ENCODE peak calls at places on chromosomes 16 and 17, in five cellular contexts. O is HepG2, C is GM12878, T is K562, Y is SK-N-SH. Z is an unnamed sample.
A peak's percentile ranks its signal among the peaks of the same experiment; 100 is the strongest.

GRCh38 chr17:8896087-8896486 is 28.6 kb upstream of the PIK3R6 start:
- DNase-seq in Y (no peak), T (no peak), O (no peak), C (no peak), Z (no peak)

GRCh38 chr17:8128125-8128784 is 4.3 kb upstream of the HES7 start:
- DNase-seq in C (no peak), Y (no peak), O (no peak), T (no peak), Z (no peak)

GRCh38 chr16:80725566-80726162 is 78.7 kb downstream of the CDYL2 start:
- DNase-seq in T (no peak), O (no peak), C (no peak), Y (no peak), Z (no peak)

GRCh38 chr16:88428616-88429386 is 24.3 kb upstream of the ZFPM1 start:
- DNase-seq in O (no peak), C (no peak), T (no peak), Y (no peak), Z (no peak)

GRCh38 chr16:7313170-7313569 is 19.5 kb upstream of the RBFOX1 start:
- DNase-seq in C (no peak), Y (peak; percentile 43), T (peak; percentile 25), O (peak; percentile 18), Z (no peak)

GRCh38 chr16:30335598-30336474 is 19.3 kb downstream of the CD2BP2 start:
- DNase-seq in Y (no peak), T (peak; percentile 24), O (peak; percentile 96), C (peak; percentile 23), Z (no peak)

GRCh38 chr16:27199235-27199586 is 4.1 kb upstream of the KDM8 start:
- DNase-seq in Y (no peak), C (peak; percentile 12), T (no peak), O (no peak), Z (no peak)

GRCh38 chr16:48139517-48139916 is 16.3 kb downstream of the ABCC12 start:
- DNase-seq in T (no peak), O (no peak), C (no peak), Y (no peak), Z (no peak)

GRCh38 chr17:21379080-21379711 is 3.0 kb downstream of the KCNJ12 start:
- DNase-seq in O (no peak), C (no peak), T (no peak), Y (no peak), Z (no peak)

GRCh38 chr16:35637683-35638082 is 2178.3 kb downstream of the TP53TG3F start:
- DNase-seq in O (no peak), T (no peak), C (no peak), Y (no peak), Z (no peak)

GRCh38 chr17:29384901-29385300 is 5.3 kb upstream of the TAOK1 start:
- DNase-seq in Y (no peak), C (no peak), O (no peak), T (no peak), Z (no peak)

GRCh38 chr17:51165680-51166197 is 472 bp upstream of the NME2 start:
- DNase-seq in O (no peak), Y (peak; percentile 67), C (no peak), T (peak; percentile 54), Z (no peak)

GRCh38 chr16:64983983-64984382 is 137.9 kb downstream of the CDH11 start:
- DNase-seq in C (no peak), O (peak; percentile 5), T (peak; percentile 5), Y (peak; percentile 32), Z (no peak)

GRCh38 chr17:2222901-2223616 is 80.5 kb downstream of the SMG6 start:
- DNase-seq in O (no peak), T (no peak), Y (no peak), C (peak; percentile 81), Z (no peak)

GRCh38 chr17:81391964-81392908 is 3.0 kb upstream of the BAHCC1 start:
- DNase-seq in C (no peak), T (no peak), O (no peak), Y (peak; percentile 78), Z (no peak)

GRCh38 chr17:67151717-67152116 is 93.3 kb downstream of the HELZ start:
- DNase-seq in T (no peak), Y (no peak), O (no peak), C (no peak), Z (peak; percentile 16)

GRCh38 chr16:65414284-65414984 is 292.6 kb upstream of the CDH11 start:
- DNase-seq in O (no peak), C (no peak), Y (peak; percentile 20), T (no peak), Z (no peak)

GRCh38 chr16:88934066-88934667 is 42.8 kb downstream of the CBFA2T3 start:
- DNase-seq in C (no peak), T (no peak), Y (no peak), O (no peak), Z (no peak)

GRCh38 chr16:50731130-50731988 is 10.5 kb upstream of the CYLD start:
- DNase-seq in T (no peak), Y (no peak), C (no peak), O (no peak), Z (no peak)

GRCh38 chr17:38912221-38912813 is 13.1 kb upstream of the LASP1NB start:
- DNase-seq in C (no peak), T (no peak), O (no peak), Y (peak; percentile 76), Z (no peak)

GRCh38 chr16:31507617-31507928 is 618 bp downstream of the RUSF1 start:
- DNase-seq in Y (no peak), T (no peak), C (no peak), O (no peak), Z (no peak)

GRCh38 chr17:5419959-5420653 is at the start of gene RPAIN:
- DNase-seq in C (no peak), T (peak; percentile 89), Y (peak; percentile 88), O (peak; percentile 85), Z (peak; percentile 81)

GRCh38 chr16:12113581-12114375 is 137.2 kb downstream of the SNX29 start:
- DNase-seq in C (no peak), Y (peak; percentile 86), O (no peak), T (no peak), Z (no peak)

GRCh38 chr17:42116705-42117396 is 4.3 kb downstream of the KAT2A start:
- DNase-seq in O (peak; percentile 85), C (no peak), T (peak; percentile 86), Y (peak; percentile 87), Z (peak; percentile 44)

GRCh38 chr17:78180083-78180482 is 6.8 kb downstream of the TK1 start:
- DNase-seq in O (no peak), T (no peak), Y (no peak), C (no peak), Z (no peak)

GRCh38 chr16:34054137-34054536 is 594.7 kb downstream of the TP53TG3F start:
- DNase-seq in O (no peak), T (no peak), C (no peak), Y (no peak), Z (no peak)

GRCh38 chr17:81923302-81924260 is 4.0 kb downstream of the MAFG start:
- DNase-seq in Y (no peak), O (no peak), T (peak; percentile 97), C (no peak), Z (peak; percentile 21)

GRCh38 chr17:13253746-13254410 is 236.1 kb upstream of the ELAC2 start:
- DNase-seq in O (no peak), T (no peak), Y (no peak), C (no peak), Z (no peak)

GRCh38 chr16:83136924-83137323 is 510.2 kb downstream of the CDH13 start:
- DNase-seq in T (no peak), C (no peak), Y (no peak), O (no peak), Z (no peak)

DNA sequence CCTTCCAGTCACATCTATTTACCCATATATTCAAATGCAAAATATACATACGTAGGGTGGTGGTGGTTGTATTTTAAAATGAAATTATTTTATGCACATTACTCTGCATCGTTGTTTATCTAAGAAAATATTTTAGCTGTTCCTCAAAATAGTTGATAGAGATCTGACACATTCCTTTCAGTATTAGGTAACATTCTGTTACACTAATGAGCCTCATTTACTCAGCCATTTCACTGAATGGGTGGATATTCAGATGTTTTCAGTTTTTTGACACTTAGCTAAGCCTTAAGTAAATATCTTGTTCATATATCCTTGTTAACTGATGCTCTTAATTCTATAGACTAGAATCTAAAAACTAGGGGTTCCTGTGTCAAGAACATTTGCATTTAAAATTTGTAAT is 95.6 kb downstream of the NF1 start:
- DNase-seq in C (no peak), T (no peak), O (no peak), Y (no peak), Z (no peak)
- TF ChIP-seq REST in C (no peak), T (no peak), O (no peak), Y (no peak), Z (no peak)

DNA sequence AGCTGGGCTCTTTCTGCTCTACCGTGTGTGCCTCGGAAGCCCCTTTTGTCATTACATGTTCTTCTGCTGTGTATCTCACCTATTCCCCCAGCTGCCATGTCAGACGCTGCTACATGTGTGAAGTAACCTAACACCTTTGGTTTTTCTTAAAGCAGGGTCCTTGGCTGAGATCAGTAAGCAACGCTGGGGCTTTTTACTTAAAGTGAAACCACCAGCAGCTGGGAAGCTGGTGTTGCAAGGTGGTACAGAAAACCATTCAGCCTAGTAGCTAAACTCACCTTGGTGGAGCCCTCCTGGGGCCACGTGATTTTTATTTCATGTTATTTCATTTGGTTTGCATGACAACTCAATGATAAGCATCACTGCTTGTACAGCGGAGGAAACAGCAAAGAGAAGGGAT is 62.6 kb downstream of the PLCG2 start:
- DNase-seq in Y (no peak), C (peak; percentile 63), O (no peak), T (no peak), Z (no peak)
- TF ChIP-seq JUND in Y (no peak), C (no peak), O (no peak), T (no peak), Z (no peak)

DNA sequence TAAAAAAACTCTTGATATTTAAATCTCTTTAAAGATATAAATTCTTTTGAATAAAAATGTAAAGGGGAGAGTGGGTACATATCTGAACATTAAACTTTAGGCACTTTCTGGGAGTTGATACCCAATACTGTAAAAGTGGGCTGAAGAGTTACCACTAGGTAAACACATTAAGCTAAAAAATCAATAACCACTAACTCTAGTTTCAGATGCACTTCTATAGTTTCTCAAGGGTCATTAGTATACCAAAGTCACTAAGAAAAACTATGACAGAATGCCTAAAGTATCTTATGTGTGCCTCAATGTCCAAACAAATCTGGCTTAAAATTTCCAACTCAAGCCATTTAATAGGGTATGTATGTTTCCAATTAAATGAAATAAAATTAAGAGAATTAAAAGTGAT is 13.1 kb upstream of the CFDP1 start:
- DNase-seq in Y (no peak), O (peak; percentile 26), T (no peak), C (no peak), Z (no peak)
- TF ChIP-seq REST in Y (no peak), O (no peak), T (no peak), C (no peak), Z (no peak)

DNA sequence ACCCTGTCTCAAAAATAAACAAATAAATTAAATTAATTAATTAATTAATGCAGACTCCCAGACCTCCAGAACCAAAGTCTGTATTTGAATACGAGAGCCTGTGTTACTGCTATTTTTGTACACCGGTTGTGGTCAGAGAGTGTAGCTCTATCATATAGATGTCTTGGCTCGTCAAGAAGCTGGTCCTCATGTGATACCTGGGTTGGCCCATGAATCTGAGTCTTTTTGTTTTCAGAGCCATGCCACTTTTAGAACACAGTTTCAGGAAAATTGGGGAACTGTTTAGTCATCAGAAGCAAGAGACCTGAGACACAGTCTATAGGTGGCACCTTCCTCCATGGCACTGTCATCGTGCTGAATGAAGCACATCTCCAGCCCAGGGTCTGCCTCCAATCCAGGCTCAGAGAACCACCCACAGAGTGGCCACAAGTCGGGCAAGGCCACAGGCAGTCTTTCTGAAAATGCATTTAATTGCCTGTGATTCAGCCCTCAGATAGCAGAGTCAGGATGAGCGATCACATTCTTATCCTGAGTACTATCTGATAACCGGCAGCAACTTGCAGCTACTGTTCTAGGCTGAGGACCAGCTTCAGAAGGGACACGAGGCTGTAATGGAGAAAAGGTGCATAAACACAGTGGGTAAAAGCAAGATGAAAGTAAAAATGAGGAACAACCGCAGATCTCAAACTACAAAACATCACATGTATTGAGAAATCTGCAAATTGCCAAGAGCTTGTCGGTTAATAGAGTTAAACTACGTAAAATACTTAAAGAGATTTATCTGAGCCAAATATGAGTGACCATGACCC is 14.2 kb upstream of the HAPSTR1 start:
- DNase-seq in T (no peak), Y (peak; percentile 37), C (no peak), O (peak; percentile 31), Z (peak; percentile 47)
- TF ChIP-seq JUND in T (peak; percentile 56), Y (peak; percentile 52), C (no peak), O (no peak), Z (peak; percentile 25)